ENCODE peak calls at places on chromosome 13, in seven cellular contexts. L is IMR-90, Z is cardiac fibroblast, J is right atrium auricular region, Y is B cell, K is brain microvascular endothelial cell, G is upper lobe of right lung. Q is an unnamed sample.

GRCh38 chr13:35760678-35761308 is 284.3 kb upstream of the MAB21L1 start:
- DNase-seq in Z (no peak), Y (no peak), K (no peak), J (no peak), G (no peak), L (no peak), Q (no peak)

GRCh38 chr13:58547419-58547818 is 915.9 kb downstream of the PCDH17 start:
- DNase-seq in Z (no peak), Y (no peak), G (no peak), K (no peak), L (no peak), J (no peak), Q (no peak)

GRCh38 chr13:49811527-49811908 is 19.0 kb upstream of the KPNA3 start:
- DNase-seq in G (no peak), K (no peak), L (no peak), Y (no peak), Z (no peak), J (no peak), Q (no peak)

GRCh38 chr13:106513025-106513424 is 22.4 kb downstream of the EFNB2 start:
- DNase-seq in J (no peak), G (no peak), Z (peak; percentile 46), Y (no peak), K (peak; percentile 29), L (peak; percentile 45), Q (no peak)

GRCh38 chr13:40355126-40355719 is 311.2 kb downstream of the FOXO1 start:
- DNase-seq in G (no peak), Y (no peak), Z (no peak), L (no peak), J (peak; percentile 50), K (no peak), Q (no peak)

GRCh38 chr13:28530729-28531194 is 35.8 kb upstream of the FLT1 start:
- DNase-seq in J (no peak), Z (peak; percentile 23), G (no peak), K (no peak), Y (peak; percentile 48), L (no peak), Q (no peak)

GRCh38 chr13:56351041-56351440 is 789.7 kb upstream of the PRR20A start:
- DNase-seq in Y (no peak), J (no peak), G (no peak), L (no peak), Z (no peak), K (no peak), Q (no peak)

GRCh38 chr13:64640002-64640401 is 2590.1 kb downstream of the PCDH9 start:
- DNase-seq in L (peak; percentile 31), Z (peak; percentile 11), J (no peak), K (no peak), Y (no peak), G (no peak), Q (no peak)

GRCh38 chr13:108230377-108230776 is 12.2 kb downstream of the ABHD13 start:
- DNase-seq in G (no peak), J (no peak), L (no peak), K (no peak), Z (no peak), Y (no peak), Q (no peak)

GRCh38 chr13:27360562-27360961 is 63.9 kb upstream of the GTF3A start:
- DNase-seq in L (peak; percentile 10), G (no peak), K (no peak), Z (no peak), J (no peak), Y (no peak), Q (no peak)

GRCh38 chr13:20566424-20566916 is 487 bp upstream of the IFT88 start:
- DNase-seq in Z (peak; percentile 80), K (peak; percentile 58), G (no peak), L (peak; percentile 85), J (peak; percentile 66), Y (no peak), Q (no peak)

GRCh38 chr13:57629821-57630235 is 1.7 kb upstream of the PCDH17 start:
- DNase-seq in G (peak; percentile 80), Y (peak; percentile 50), J (peak; percentile 93), L (peak; percentile 42), Z (peak; percentile 80), K (peak; percentile 77), Q (peak; percentile 97)

GRCh38 chr13:38394777-38395504 is 45.3 kb downstream of the UFM1 start:
- DNase-seq in Y (no peak), Z (peak; percentile 14), G (no peak), J (no peak), L (no peak), K (no peak), Q (no peak)

GRCh38 chr13:61751039-61751438 is 335.4 kb upstream of the PCDH20 start:
- DNase-seq in G (no peak), L (no peak), J (no peak), K (no peak), Y (no peak), Z (no peak), Q (no peak)

GRCh38 chr13:102863590-102863989 is 17.8 kb downstream of the ERCC5 start:
- DNase-seq in Z (no peak), L (no peak), Y (no peak), G (no peak), K (no peak), J (no peak), Q (no peak)

GRCh38 chr13:38880397-38880796 is 110.2 kb downstream of the STOML3 start:
- DNase-seq in Y (no peak), G (no peak), Z (no peak), L (no peak), K (no peak), J (no peak), Q (no peak)

GRCh38 chr13:46288570-46289259 is 77.0 kb downstream of the LRRC63 start:
- DNase-seq in K (peak; percentile 36), G (no peak), L (peak; percentile 22), Z (peak; percentile 64), Y (peak; percentile 27), J (no peak), Q (no peak)

GRCh38 chr13:80121038-80121437 is 219.9 kb downstream of the SPRY2 start:
- DNase-seq in Y (no peak), L (peak; percentile 29), K (no peak), Z (no peak), J (no peak), G (no peak), Q (no peak)

GRCh38 chr13:21749410-21749809 is 78.5 kb downstream of the FGF9 start:
- DNase-seq in J (no peak), Y (no peak), Z (no peak), G (no peak), K (no peak), L (peak; percentile 94), Q (no peak)

GRCh38 chr13:24709186-24709913 is 29.1 kb downstream of the ATP12A start:
- DNase-seq in Y (peak; percentile 41), K (no peak), Z (no peak), L (no peak), G (no peak), J (no peak), Q (no peak)

GRCh38 chr13:111431241-111431640 is 110.8 kb downstream of the TEX29 start:
- DNase-seq in G (no peak), L (no peak), Z (no peak), Y (no peak), J (no peak), K (no peak), Q (no peak)

GRCh38 chr13:110126391-110126961 is 180.5 kb downstream of the COL4A1 start:
- DNase-seq in K (peak; percentile 90), Z (peak; percentile 99), G (no peak), J (peak; percentile 75), Y (no peak), L (peak; percentile 98), Q (no peak)

GRCh38 chr13:63954683-63955082 is 2539.0 kb upstream of the PCDH20 start:
- DNase-seq in Y (no peak), Z (no peak), J (no peak), G (no peak), L (no peak), K (no peak), Q (no peak)

GRCh38 chr13:90889906-90890305 is 457.6 kb upstream of the MIR17HG start:
- DNase-seq in K (no peak), Y (no peak), L (no peak), J (no peak), G (no peak), Z (no peak), Q (no peak)

GRCh38 chr13:53161231-53161630 is 132.6 kb downstream of the OLFM4 start:
- DNase-seq in L (no peak), Y (no peak), G (no peak), Z (no peak), K (no peak), J (no peak), Q (no peak)

GRCh38 chr13:54185785-54186184 is 1157.2 kb downstream of the OLFM4 start:
- DNase-seq in Z (no peak), L (no peak), G (no peak), J (no peak), K (no peak), Y (no peak), Q (peak; percentile 36)
- TF ChIP-seq CTCF in Z (no peak), L (no peak), G (no peak), J (no peak), K (no peak), Y (no peak), Q (peak; percentile 38)

GRCh38 chr13:98794498-98794897 is 42.0 kb upstream of the SLC15A1 start:
- DNase-seq in J (peak; percentile 44), G (no peak), Y (no peak), K (no peak), Z (no peak), L (no peak), Q (no peak)
- TF ChIP-seq CTCF in J (no peak), G (no peak), Y (no peak), K (peak; percentile 17), Z (no peak), L (no peak), Q (no peak)

DNA sequence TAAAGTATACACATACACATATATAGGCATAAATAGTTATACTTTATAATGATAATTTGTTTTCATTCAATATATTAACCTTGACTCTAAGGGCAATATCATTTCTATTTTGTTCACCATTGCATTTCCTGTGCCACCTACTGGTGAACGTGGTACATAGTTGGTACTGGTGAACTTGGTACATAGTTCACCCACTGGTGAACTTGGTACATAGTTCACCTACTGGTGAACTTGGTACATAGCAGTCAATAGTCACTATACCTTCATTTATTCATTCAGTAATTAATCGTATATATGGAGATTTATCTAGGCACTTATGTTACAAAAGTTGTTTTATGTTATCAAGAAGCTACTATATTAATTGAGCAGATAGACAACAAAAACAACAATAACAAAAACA is 172.6 kb upstream of the ATXN8OS start:
- DNase-seq in G (no peak), Z (no peak), K (no peak), J (no peak), Y (no peak), L (no peak), Q (no peak)
- TF ChIP-seq CTCF in G (no peak), Z (no peak), K (peak; percentile 31), J (no peak), Y (no peak), L (no peak), Q (peak; percentile 71)

DNA sequence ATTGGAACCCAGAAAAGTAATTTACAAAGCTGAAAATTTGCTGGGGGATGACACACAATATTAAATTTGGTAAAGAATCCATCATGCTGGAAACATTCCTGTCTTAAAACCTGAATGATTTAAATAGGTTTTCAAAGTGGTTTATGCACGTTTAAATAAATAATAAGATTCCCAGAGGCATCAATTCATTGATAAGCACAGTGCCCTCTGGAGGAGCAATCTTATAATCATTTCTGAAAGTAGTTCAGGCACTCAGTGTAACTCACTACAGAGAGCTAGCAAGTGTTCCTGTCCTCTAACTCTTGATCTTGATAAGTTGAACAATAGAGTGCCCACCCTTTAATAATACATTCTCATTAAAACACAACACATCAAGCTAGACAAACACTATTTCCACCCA is 43.5 kb upstream of the SHISA2 start:
- DNase-seq in Y (no peak), G (no peak), J (no peak), Z (no peak), K (no peak), L (no peak), Q (no peak)
- TF ChIP-seq CTCF in Y (no peak), G (no peak), J (no peak), Z (no peak), K (no peak), L (no peak), Q (no peak)